ENCODE peak calls at places on chromosomes 4 and X, in five cellular contexts. A is epithelial cell of esophagus; K is neural crest cell; Z is A549; G is naive thymus-derived CD8-positive, alpha-beta T cell. B is an unnamed sample.

GRCh38 chrX:18119856-18120255 is 100.8 kb downstream of the BEND2 start:
- DNase-seq in K (no peak), G (peak), Z (peak), A (no peak), B (no peak)

GRCh38 chrX:2710041-2710471 is 19.0 kb downstream of the CD99 start:
- DNase-seq in G (no peak), K (no peak), A (peak), Z (peak), B (peak)

GRCh38 chr4:41976775-41977516 is 4.6 kb upstream of the DCAF4L1 start:
- DNase-seq in Z (no peak), A (no peak), G (no peak), K (no peak), B (no peak)

GRCh38 chr4:148333265-148333664 is 108.9 kb downstream of the NR3C2 start:
- DNase-seq in K (no peak), G (no peak), Z (no peak), A (no peak), B (no peak)

GRCh38 chrX:49172280-49172780 is 632 bp downstream of the PLP2 start:
- DNase-seq in K (no peak), A (peak), Z (peak), G (peak), B (no peak)

GRCh38 chr4:169404959-169405358 is 134.2 kb upstream of the SH3RF1 start:
- DNase-seq in K (no peak), A (peak), Z (peak), G (no peak), B (peak)

GRCh38 chrX:26613951-26614350 is 398.0 kb downstream of the MAGEB5 start:
- DNase-seq in G (no peak), A (no peak), Z (no peak), K (no peak), B (no peak)

GRCh38 chr4:140256335-140256734 is 102.4 kb upstream of the MAML3 start:
- DNase-seq in Z (peak), A (peak), G (no peak), K (no peak), B (no peak)

GRCh38 chr4:152705918-152706317 is 26.1 kb upstream of the TMEM154 start:
- DNase-seq in K (no peak), Z (no peak), G (no peak), A (no peak), B (no peak)

GRCh38 chr4:1523506-1523905 is 117.3 kb upstream of the NKX1-1 start:
- DNase-seq in Z (no peak), A (no peak), K (no peak), G (no peak), B (no peak)

GRCh38 chrX:7261672-7262332 is 113.8 kb upstream of the PUDP start:
- DNase-seq in K (no peak), Z (no peak), A (no peak), G (no peak), B (no peak)

B was measured in foreskin keratinocyte.